ENCODE peak calls at places on chromosome 16, in five cellular contexts. I, D, X, Z and U are unnamed samples.

GRCh38 chr16:66512589-66513404 is 37.1 kb downstream of the TK2 start:
- DNase-seq in I (no peak), D (no peak), X (peak; percentile 19), Z (no peak), U (no peak)

GRCh38 chr16:75322706-75323105 is 71.3 kb upstream of the BCAR1 start:
- DNase-seq in I (no peak), D (no peak), X (no peak), Z (no peak), U (no peak)

GRCh38 chr16:17277981-17278381 is 192.8 kb downstream of the XYLT1 start:
- DNase-seq in I (no peak), D (peak; percentile 66), X (peak; percentile 73), Z (peak; percentile 57), U (peak; percentile 79)

GRCh38 chr16:2252806-2253148 is 1.4 kb upstream of the ECI1 start:
- DNase-seq in I (no peak), D (no peak), X (no peak), Z (no peak), U (no peak)

GRCh38 chr16:4909825-4910224 is 27.1 kb downstream of the PPL start:
- DNase-seq in I (no peak), D (no peak), X (no peak), Z (no peak), U (no peak)

GRCh38 chr16:19348578-19349315 is 63.2 kb downstream of the CLEC19A start:
- DNase-seq in I (no peak), D (peak; percentile 93), X (no peak), Z (peak; percentile 38), U (no peak)

GRCh38 chr16:57306676-57307341 is 22.3 kb upstream of the PLLP start:
- DNase-seq in I (peak; percentile 32), D (no peak), X (no peak), Z (no peak), U (no peak)

GRCh38 chr16:19804538-19805323 is 79.9 kb downstream of the GPRC5B start:
- DNase-seq in I (peak; percentile 67), D (no peak), X (peak; percentile 36), Z (no peak), U (peak; percentile 38)

GRCh38 chr16:19524866-19525723 is 1.4 kb downstream of the CCP110 start:
- DNase-seq in I (no peak), D (no peak), X (no peak), Z (peak; percentile 6), U (no peak)

GRCh38 chr16:81318711-81319110 is 3.9 kb downstream of the GAN start:
- DNase-seq in I (no peak), D (no peak), X (no peak), Z (no peak), U (no peak)

GRCh38 chr16:4109250-4109736 is 6.9 kb downstream of the ADCY9 start:
- DNase-seq in I (no peak), D (no peak), X (no peak), Z (no peak), U (no peak)

GRCh38 chr16:19294156-19294649 is 8.7 kb downstream of the CLEC19A start:
- DNase-seq in I (peak; percentile 73), D (no peak), X (no peak), Z (no peak), U (peak; percentile 5)

GRCh38 chr16:5971924-5972323 is 874.3 kb upstream of the EEF2KMT start:
- DNase-seq in I (no peak), D (no peak), X (no peak), Z (no peak), U (no peak)

GRCh38 chr16:50195276-50195675 is 42.2 kb downstream of the TENT4B start:
- DNase-seq in I (no peak), D (no peak), X (no peak), Z (no peak), U (peak; percentile 57)

GRCh38 chr16:2689968-2690830 is 7.9 kb downstream of the KCTD5 start:
- DNase-seq in I (no peak), D (no peak), X (no peak), Z (no peak), U (no peak)

GRCh38 chr16:82034981-82035612 is at the start of gene HSD17B2:
- DNase-seq in I (no peak), D (no peak), X (peak; percentile 69), Z (no peak), U (peak; percentile 96)

GRCh38 chr16:1890701-1891035 is 18.7 kb upstream of the MEIOB start:
- DNase-seq in I (no peak), D (no peak), X (no peak), Z (no peak), U (no peak)

GRCh38 chr16:67115649-67116048 is 5.9 kb downstream of the PHAF1 start:
- DNase-seq in I (no peak), D (no peak), X (no peak), Z (no peak), U (no peak)

GRCh38 chr16:11836653-11837244 is 14.6 kb downstream of the RSL1D1 start:
- DNase-seq in I (no peak), D (no peak), X (no peak), Z (no peak), U (no peak)

GRCh38 chr16:68289621-68290329 is 21.0 kb downstream of the SLC7A6OS start:
- DNase-seq in I (no peak), D (no peak), X (no peak), Z (no peak), U (peak; percentile 18)

GRCh38 chr16:78842950-78843349 is 743.5 kb downstream of the WWOX start:
- DNase-seq in I (no peak), D (no peak), X (no peak), Z (no peak), U (no peak)

GRCh38 chr16:17396762-17397498 is 73.8 kb downstream of the XYLT1 start:
- DNase-seq in I (no peak), D (no peak), X (peak; percentile 61), Z (peak; percentile 46), U (peak; percentile 95)

GRCh38 chr16:56793504-56793903 is 63.6 kb downstream of the NUP93 start:
- DNase-seq in I (no peak), D (no peak), X (no peak), Z (peak; percentile 20), U (no peak)

GRCh38 chr16:69171325-69172095 is 15.5 kb upstream of the SNTB2 start:
- DNase-seq in I (no peak), D (no peak), X (no peak), Z (no peak), U (no peak)

GRCh38 chr16:23079683-23080221 is 69.5 kb downstream of the USP31 start:
- DNase-seq in I (no peak), D (no peak), X (peak; percentile 72), Z (no peak), U (peak; percentile 7)

GRCh38 chr16:86044241-86044671 is 145.3 kb downstream of the IRF8 start:
- DNase-seq in I (no peak), D (peak; percentile 43), X (peak; percentile 51), Z (peak; percentile 72), U (no peak)

GRCh38 chr16:48963901-48964615 is 317.6 kb downstream of the CBLN1 start:
- DNase-seq in I (no peak), D (no peak), X (no peak), Z (no peak), U (no peak)

GRCh38 chr16:21302454-21302853 is 24.4 kb upstream of the CRYM start:
- DNase-seq in I (no peak), D (no peak), X (no peak), Z (no peak), U (peak; percentile 8)
- H3K36me3 ChIP-seq in I (no peaks in the 10 kb centered on the region), D (no peaks in the 10 kb centered on the region), X (peaks cover 4% of the 10 kb centered on the region), Z (no peaks in the 10 kb centered on the region), U (no peaks in the 10 kb centered on the region)

GRCh38 chr16:88723507-88723887 is 17.2 kb downstream of the CTU2 start:
- DNase-seq in I (no peak), D (no peak), X (no peak), Z (no peak), U (no peak)

GRCh38 chr16:88724855-88725555 is 18.7 kb downstream of the CTU2 start:
- DNase-seq in I (no peak), D (no peak), X (no peak), Z (no peak), U (no peak)

GRCh38 chr16:88722784-88723506 is 16.6 kb downstream of the CTU2 start:
- DNase-seq in I (no peak), D (no peak), X (no peak), Z (no peak), U (no peak)

GRCh38 chr16:88721815-88722755 is 15.8 kb downstream of the CTU2 start:
- DNase-seq in I (no peak), D (no peak), X (no peak), Z (no peak), U (no peak)

GRCh38 chr16:88723911-88724310 is 17.6 kb downstream of the CTU2 start:
- DNase-seq in I (no peak), D (no peak), X (no peak), Z (no peak), U (no peak)
- H3K36me3 ChIP-seq in I (peaks cover 78% of the 10 kb centered on the region), D (no peaks in the 10 kb centered on the region), X (peaks cover 13% of the 10 kb centered on the region), Z (peaks cover 19% of the 10 kb centered on the region), U (peaks cover 8% of the 10 kb centered on the region)

GRCh38 chr16:84986879-84987278 is 24.5 kb downstream of the ZDHHC7 start:
- DNase-seq in I (no peak), D (no peak), X (no peak), Z (no peak), U (no peak)

GRCh38 chr16:84986102-84986501 is 25.2 kb downstream of the ZDHHC7 start:
- DNase-seq in I (no peak), D (no peak), X (no peak), Z (no peak), U (no peak)

GRCh38 chr16:84989791-84990620 is 21.3 kb downstream of the ZDHHC7 start:
- DNase-seq in I (no peak), D (no peak), X (no peak), Z (no peak), U (no peak)

GRCh38 chr16:84990782-84991181 is 20.6 kb downstream of the ZDHHC7 start:
- DNase-seq in I (no peak), D (no peak), X (no peak), Z (no peak), U (no peak)

GRCh38 chr16:84988328-84989080 is 22.8 kb downstream of the ZDHHC7 start:
- DNase-seq in I (no peak), D (no peak), X (no peak), Z (no peak), U (no peak)
- H3K36me3 ChIP-seq in I (peaks cover 47% of the 10 kb centered on the region), D (peaks cover 5% of the 10 kb centered on the region), X (peaks cover 8% of the 10 kb centered on the region), Z (peaks cover 7% of the 10 kb centered on the region), U (peaks cover 12% of the 10 kb centered on the region)

GRCh38 chr16:28182183-28182582 is 29.6 kb downstream of the XPO6 start:
- DNase-seq in I (no peak), D (no peak), X (no peak), Z (no peak), U (no peak)
- H3K36me3 ChIP-seq in I (peaks cover 8% of the 10 kb centered on the region), D (peaks cover 7% of the 10 kb centered on the region), X (no peaks in the 10 kb centered on the region), Z (no peaks in the 10 kb centered on the region), U (no peaks in the 10 kb centered on the region)

GRCh38 chr16:9977333-9977897 is 204.8 kb downstream of the GRIN2A start:
- DNase-seq in I (no peak), D (no peak), X (no peak), Z (no peak), U (no peak)

GRCh38 chr16:9980981-9981380 is 201.2 kb downstream of the GRIN2A start:
- DNase-seq in I (no peak), D (no peak), X (no peak), Z (no peak), U (no peak)

GRCh38 chr16:9976641-9977040 is 205.6 kb downstream of the GRIN2A start:
- DNase-seq in I (no peak), D (no peak), X (no peak), Z (no peak), U (no peak)

GRCh38 chr16:9978160-9978725 is 204.0 kb downstream of the GRIN2A start:
- DNase-seq in I (no peak), D (no peak), X (no peak), Z (no peak), U (no peak)
- H3K36me3 ChIP-seq in I (no peaks in the 10 kb centered on the region), D (no peaks in the 10 kb centered on the region), X (no peaks in the 10 kb centered on the region), Z (no peaks in the 10 kb centered on the region), U (no peaks in the 10 kb centered on the region)

GRCh38 chr16:87740909-87741424 is 24.8 kb downstream of the KLHDC4 start:
- DNase-seq in I (no peak), D (no peak), X (no peak), Z (no peak), U (no peak)
- H3K36me3 ChIP-seq in I (peaks cover 22% of the 10 kb centered on the region), D (no peaks in the 10 kb centered on the region), X (no peaks in the 10 kb centered on the region), Z (no peaks in the 10 kb centered on the region), U (peaks cover 11% of the 10 kb centered on the region)